ENCODE peak calls at places on chromosomes 4 and X, in seven cellular contexts. S is HCT116, E is SK-N-SH, D is K562, R is H1, P is HepG2, Q is GM12878. H is an unnamed sample.
A peak's percentile ranks its signal among the peaks of the same experiment; 100 is the strongest.

GRCh38 chr4:2077537-2078460 is 18.7 kb downstream of the NAT8L start:
- DNase-seq in S (no peak), E (no peak), D (no peak), R (no peak), P (no peak), Q (no peak), H (no peak)

GRCh38 chr4:83112239-83112638 is 2.3 kb downstream of the PLAC8 start:
- DNase-seq in S (no peak), E (no peak), D (no peak), R (no peak), P (peak; percentile 12), Q (peak; percentile 86), H (no peak)

GRCh38 chr4:173917255-173917960 is 366.1 kb downstream of the FBXO8 start:
- DNase-seq in S (no peak), E (no peak), D (no peak), R (no peak), P (no peak), Q (no peak), H (no peak)

GRCh38 chrX:14006489-14006888 is 23.2 kb downstream of the GEMIN8 start:
- DNase-seq in S (no peak), E (no peak), D (no peak), R (no peak), P (no peak), Q (no peak), H (no peak)

GRCh38 chrX:56729152-56729557 is at the start of gene NBDY:
- DNase-seq in S (no peak), E (peak; percentile 35), D (peak; percentile 7), R (peak; percentile 53), P (no peak), Q (no peak), H (peak; percentile 18)

GRCh38 chrX:74449322-74449936 is 28.1 kb downstream of the SLC16A2 start:
- DNase-seq in S (peak; percentile 35), E (no peak), D (no peak), R (no peak), P (no peak), Q (no peak), H (no peak)

GRCh38 chr4:8690811-8691775 is 98.5 kb downstream of the CPZ start:
- DNase-seq in S (no peak), E (no peak), D (no peak), R (peak; percentile 34), P (no peak), Q (no peak), H (no peak)

GRCh38 chr4:14315129-14315528 is 687.2 kb upstream of the CPEB2 start:
- DNase-seq in S (no peak), E (no peak), D (no peak), R (no peak), P (no peak), Q (no peak), H (no peak)

GRCh38 chr4:112647785-112648184 is 10.8 kb downstream of the LARP7 start:
- DNase-seq in S (no peak), E (no peak), D (no peak), R (no peak), P (no peak), Q (no peak), H (no peak)

GRCh38 chrX:120144178-120144844 is 14.1 kb upstream of the RHOXF2 start:
- DNase-seq in S (no peak), E (no peak), D (peak; percentile 14), R (peak; percentile 57), P (no peak), Q (no peak), H (no peak)

GRCh38 chr4:110071466-110071865 is 126.9 kb downstream of the ELOVL6 start:
- DNase-seq in S (no peak), E (no peak), D (no peak), R (no peak), P (no peak), Q (no peak), H (no peak)

GRCh38 chrX:16022580-16023170 is 100.7 kb upstream of the GRPR start:
- DNase-seq in S (peak; percentile 15), E (no peak), D (no peak), R (no peak), P (no peak), Q (no peak), H (no peak)

GRCh38 chr4:189769131-189769530 is 171.5 kb upstream of the FRG1 start:
- DNase-seq in S (no peak), E (no peak), D (no peak), R (no peak), P (no peak), Q (no peak), H (no peak)

GRCh38 chr4:145760961-145761929 is 81.3 kb downstream of the C4orf51 start:
- DNase-seq in S (no peak), E (no peak), D (no peak), R (no peak), P (no peak), Q (no peak), H (no peak)

GRCh38 chr4:119746951-119747350 is 118.3 kb upstream of the PDE5A start:
- DNase-seq in S (no peak), E (no peak), D (no peak), R (no peak), P (no peak), Q (no peak), H (no peak)

GRCh38 chrX:48509245-48509590 is 426 bp downstream of the PORCN start:
- DNase-seq in S (no peak), E (peak; percentile 48), D (no peak), R (no peak), P (no peak), Q (no peak), H (no peak)

GRCh38 chrX:48513670-48514069 is 4.9 kb downstream of the PORCN start:
- DNase-seq in S (no peak), E (no peak), D (peak; percentile 29), R (no peak), P (no peak), Q (no peak), H (no peak)

GRCh38 chrX:48509619-48510018 is 827 bp downstream of the PORCN start:
- DNase-seq in S (no peak), E (peak; percentile 26), D (no peak), R (no peak), P (no peak), Q (no peak), H (no peak)

GRCh38 chrX:48512371-48512935 is 3.7 kb downstream of the PORCN start:
- DNase-seq in S (no peak), E (no peak), D (no peak), R (no peak), P (no peak), Q (no peak), H (no peak)

GRCh38 chrX:48511561-48511960 is 2.8 kb downstream of the PORCN start:
- DNase-seq in S (no peak), E (peak; percentile 45), D (no peak), R (peak; percentile 43), P (no peak), Q (no peak), H (peak; percentile 31)
- TF ChIP-seq JUND in S (no peak), E (no peak), D (no peak), R (no peak), P (no peak), Q (no peak), H (no peak)

GRCh38 chr4:73989031-73989430 is 1.0 kb upstream of the PPBP start:
- DNase-seq in S (no peak), E (no peak), D (peak; percentile 28), R (no peak), P (no peak), Q (no peak), H (no peak)

GRCh38 chr4:73989928-73990327 is 1.9 kb upstream of the PPBP start:
- DNase-seq in S (no peak), E (no peak), D (no peak), R (no peak), P (no peak), Q (no peak), H (no peak)

GRCh38 chr4:73985528-73985852 is 2.5 kb downstream of the PPBP start:
- DNase-seq in S (no peak), E (no peak), D (no peak), R (no peak), P (no peak), Q (no peak), H (no peak)

GRCh38 chr4:73990988-73991883 is 3.2 kb upstream of the PPBP start:
- DNase-seq in S (no peak), E (no peak), D (no peak), R (no peak), P (no peak), Q (no peak), H (no peak)

GRCh38 chr4:73988096-73988495 is at the start of gene PPBP:
- DNase-seq in S (no peak), E (no peak), D (no peak), R (no peak), P (no peak), Q (no peak), H (no peak)
- TF ChIP-seq JUND in S (no peak), E (no peak), D (no peak), R (no peak), P (no peak), Q (no peak), H (no peak)

GRCh38 chrX:71128915-71129765 is 10.7 kb downstream of the MED12 start:
- DNase-seq in S (no peak), E (peak; percentile 79), D (peak; percentile 68), R (peak; percentile 76), P (peak; percentile 35), Q (no peak), H (peak; percentile 23)
- TF ChIP-seq JUND in S (no peak), E (no peak), D (no peak), R (no peak), P (no peak), Q (no peak), H (no peak)

GRCh38 chrX:17376381-17377046 is 1.5 kb downstream of the NHS start:
- DNase-seq in S (no peak), E (no peak), D (no peak), R (peak; percentile 46), P (no peak), Q (no peak), H (no peak)

GRCh38 chrX:17375361-17375630 is 296 bp downstream of the NHS start:
- DNase-seq in S (no peak), E (no peak), D (no peak), R (no peak), P (no peak), Q (no peak), H (no peak)

GRCh38 chrX:17373337-17373736 is 1.7 kb upstream of the NHS start:
- DNase-seq in S (no peak), E (no peak), D (no peak), R (no peak), P (no peak), Q (no peak), H (no peak)

GRCh38 chrX:17375631-17376380 is 806 bp downstream of the NHS start:
- DNase-seq in S (no peak), E (peak; percentile 64), D (no peak), R (peak; percentile 53), P (no peak), Q (no peak), H (peak; percentile 38)

DNA sequence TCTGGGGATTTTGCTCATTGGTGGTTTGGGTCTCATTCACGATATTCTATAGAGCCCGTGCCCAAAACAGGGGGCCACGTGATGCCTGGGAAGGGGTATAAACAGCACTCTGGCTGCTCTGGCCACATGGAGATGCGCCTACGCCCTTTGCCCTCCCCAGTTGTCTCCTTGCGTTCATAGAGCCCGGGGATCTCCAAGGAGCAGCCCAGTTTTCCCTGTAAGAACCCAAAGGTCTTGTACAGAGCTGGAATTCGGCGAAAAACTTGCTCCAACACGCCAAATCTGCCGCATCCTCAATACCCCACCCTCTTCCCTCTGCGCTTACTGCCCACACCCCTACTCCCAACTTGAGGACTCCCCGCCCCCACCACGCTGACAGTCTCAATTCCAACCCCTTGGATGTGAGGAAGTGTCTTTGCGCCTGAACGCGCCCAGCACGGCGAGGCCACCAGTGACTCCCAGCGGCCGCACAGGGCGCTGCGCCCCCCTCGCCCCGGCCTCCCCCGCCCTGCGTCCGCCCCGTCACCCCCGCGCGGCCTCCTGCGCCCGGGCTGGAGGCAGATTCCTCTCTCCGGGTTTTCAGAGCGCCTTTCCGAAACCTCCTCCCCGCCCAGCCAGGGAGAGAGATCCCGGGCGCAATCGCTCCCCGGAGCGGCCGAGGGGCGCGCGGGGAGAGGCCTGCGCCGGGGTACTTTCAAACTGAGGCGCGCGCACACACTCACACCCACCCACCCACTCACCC is at the start of gene NHS:
- DNase-seq in S (peak; percentile 61), E (peak; percentile 88), D (peak; percentile 28), R (peak; percentile 70), P (no peak), Q (no peak), H (peak; percentile 57)
- TF ChIP-seq JUND in S (no peak), E (no peak), D (no peak), R (no peak), P (no peak), Q (no peak), H (no peak)

H was measured in T47D.